ENCODE peak calls at places on chromosomes 6 and 20, in seven cellular contexts. One of them, this sample, is unnamed.

GRCh38 chr6:157079774-157080173 is 243.5 kb downstream of the TMEM242 start:
- DNase-seq in posterior cingulate gyrus: no peak
- DNase-seq in A172: no peak
- DNase-seq in left kidney: no peak
- DNase-seq in naive thymus-derived CD8-positive, alpha-beta T cell: no peak
- DNase-seq in neural crest cell: no peak
- DNase-seq in cardiac fibroblast: no peak
- DNase-seq in this sample: no peak

GRCh38 chr6:79170431-79170830 is 64.1 kb downstream of the HMGN3 start:
- DNase-seq in posterior cingulate gyrus: no peak
- DNase-seq in A172: no peak
- DNase-seq in left kidney: no peak
- DNase-seq in naive thymus-derived CD8-positive, alpha-beta T cell: no peak
- DNase-seq in neural crest cell: no peak
- DNase-seq in cardiac fibroblast: no peak
- DNase-seq in this sample: no peak

GRCh38 chr6:41940759-41941279 is 789 bp downstream of the CCND3 start:
- DNase-seq in posterior cingulate gyrus: peak
- DNase-seq in A172: no peak
- DNase-seq in left kidney: peak
- DNase-seq in naive thymus-derived CD8-positive, alpha-beta T cell: peak
- DNase-seq in neural crest cell: no peak
- DNase-seq in cardiac fibroblast: peak
- DNase-seq in this sample: peak

GRCh38 chr6:71419954-71420692 is 131.5 kb downstream of the OGFRL1 start:
- DNase-seq in posterior cingulate gyrus: no peak
- DNase-seq in A172: no peak
- DNase-seq in left kidney: peak
- DNase-seq in naive thymus-derived CD8-positive, alpha-beta T cell: no peak
- DNase-seq in neural crest cell: no peak
- DNase-seq in cardiac fibroblast: peak
- DNase-seq in this sample: peak

GRCh38 chr6:14655990-14656640 is 538.5 kb downstream of the CD83 start:
- DNase-seq in posterior cingulate gyrus: no peak
- DNase-seq in A172: no peak
- DNase-seq in left kidney: no peak
- DNase-seq in naive thymus-derived CD8-positive, alpha-beta T cell: no peak
- DNase-seq in neural crest cell: no peak
- DNase-seq in cardiac fibroblast: peak
- DNase-seq in this sample: no peak

GRCh38 chr6:36461646-36462045 is 18.8 kb downstream of the KCTD20 start:
- DNase-seq in posterior cingulate gyrus: no peak
- DNase-seq in A172: no peak
- DNase-seq in left kidney: no peak
- DNase-seq in naive thymus-derived CD8-positive, alpha-beta T cell: no peak
- DNase-seq in neural crest cell: no peak
- DNase-seq in cardiac fibroblast: no peak
- DNase-seq in this sample: no peak

GRCh38 chr6:108609276-108609769 is 48.6 kb downstream of the FOXO3 start:
- DNase-seq in posterior cingulate gyrus: no peak
- DNase-seq in A172: peak
- DNase-seq in left kidney: no peak
- DNase-seq in naive thymus-derived CD8-positive, alpha-beta T cell: no peak
- DNase-seq in neural crest cell: no peak
- DNase-seq in cardiac fibroblast: no peak
- DNase-seq in this sample: no peak

GRCh38 chr6:56399672-56400263 is 152.4 kb upstream of the COL21A1 start:
- DNase-seq in posterior cingulate gyrus: no peak
- DNase-seq in A172: no peak
- DNase-seq in left kidney: no peak
- DNase-seq in naive thymus-derived CD8-positive, alpha-beta T cell: no peak
- DNase-seq in neural crest cell: no peak
- DNase-seq in cardiac fibroblast: no peak
- DNase-seq in this sample: peak

GRCh38 chr6:166488081-166488685 is 98.3 kb downstream of the RAMACL start:
- DNase-seq in posterior cingulate gyrus: no peak
- DNase-seq in A172: no peak
- DNase-seq in left kidney: peak
- DNase-seq in naive thymus-derived CD8-positive, alpha-beta T cell: peak
- DNase-seq in neural crest cell: no peak
- DNase-seq in cardiac fibroblast: peak
- DNase-seq in this sample: no peak

GRCh38 chr6:137829641-137830083 is 37.4 kb upstream of the TNFAIP3 start:
- DNase-seq in posterior cingulate gyrus: no peak
- DNase-seq in A172: peak
- DNase-seq in left kidney: no peak
- DNase-seq in naive thymus-derived CD8-positive, alpha-beta T cell: no peak
- DNase-seq in neural crest cell: no peak
- DNase-seq in cardiac fibroblast: peak
- DNase-seq in this sample: no peak

GRCh38 chr6:14711056-14711703 is 534.7 kb upstream of the JARID2 start:
- DNase-seq in posterior cingulate gyrus: no peak
- DNase-seq in A172: peak
- DNase-seq in left kidney: peak
- DNase-seq in naive thymus-derived CD8-positive, alpha-beta T cell: no peak
- DNase-seq in neural crest cell: no peak
- DNase-seq in cardiac fibroblast: peak
- DNase-seq in this sample: peak

GRCh38 chr6:87772597-87773530 is 70.8 kb upstream of the AKIRIN2 start:
- DNase-seq in posterior cingulate gyrus: no peak
- DNase-seq in A172: no peak
- DNase-seq in left kidney: peak
- DNase-seq in naive thymus-derived CD8-positive, alpha-beta T cell: no peak
- DNase-seq in neural crest cell: no peak
- DNase-seq in cardiac fibroblast: peak
- DNase-seq in this sample: peak

GRCh38 chr20:62069741-62070216 is 4.1 kb upstream of the TAF4 start:
- DNase-seq in posterior cingulate gyrus: no peak
- DNase-seq in A172: peak
- DNase-seq in left kidney: peak
- DNase-seq in naive thymus-derived CD8-positive, alpha-beta T cell: no peak
- DNase-seq in neural crest cell: no peak
- DNase-seq in cardiac fibroblast: peak
- DNase-seq in this sample: no peak

GRCh38 chr20:46122071-46122470 is 4.0 kb downstream of the CD40 start:
- DNase-seq in posterior cingulate gyrus: no peak
- DNase-seq in A172: peak
- DNase-seq in left kidney: no peak
- DNase-seq in naive thymus-derived CD8-positive, alpha-beta T cell: no peak
- DNase-seq in neural crest cell: no peak
- DNase-seq in cardiac fibroblast: peak
- DNase-seq in this sample: no peak

GRCh38 chr6:152846825-152847224 is 96.2 kb downstream of the VIP start:
- DNase-seq in posterior cingulate gyrus: no peak
- DNase-seq in A172: no peak
- DNase-seq in left kidney: no peak
- DNase-seq in naive thymus-derived CD8-positive, alpha-beta T cell: no peak
- DNase-seq in neural crest cell: no peak
- DNase-seq in cardiac fibroblast: no peak
- DNase-seq in this sample: peak

GRCh38 chr20:24497851-24498250 is 28.4 kb downstream of the SYNDIG1 start:
- DNase-seq in posterior cingulate gyrus: no peak
- DNase-seq in A172: peak
- DNase-seq in left kidney: peak
- DNase-seq in naive thymus-derived CD8-positive, alpha-beta T cell: no peak
- DNase-seq in neural crest cell: no peak
- DNase-seq in cardiac fibroblast: no peak
- DNase-seq in this sample: peak

GRCh38 chr6:100553243-100553642 is 88.5 kb upstream of the SIM1 start:
- DNase-seq in posterior cingulate gyrus: no peak
- DNase-seq in A172: no peak
- DNase-seq in left kidney: peak
- DNase-seq in naive thymus-derived CD8-positive, alpha-beta T cell: no peak
- DNase-seq in neural crest cell: no peak
- DNase-seq in cardiac fibroblast: no peak
- DNase-seq in this sample: peak

GRCh38 chr20:49701916-49702315 is 11.8 kb downstream of the B4GALT5 start:
- DNase-seq in posterior cingulate gyrus: no peak
- DNase-seq in A172: no peak
- DNase-seq in left kidney: no peak
- DNase-seq in naive thymus-derived CD8-positive, alpha-beta T cell: no peak
- DNase-seq in neural crest cell: no peak
- DNase-seq in cardiac fibroblast: no peak
- DNase-seq in this sample: no peak

GRCh38 chr6:52834481-52834880 is 6.1 kb downstream of the GSTA5 start:
- DNase-seq in posterior cingulate gyrus: no peak
- DNase-seq in A172: no peak
- DNase-seq in left kidney: no peak
- DNase-seq in naive thymus-derived CD8-positive, alpha-beta T cell: no peak
- DNase-seq in neural crest cell: no peak
- DNase-seq in cardiac fibroblast: no peak
- DNase-seq in this sample: no peak

GRCh38 chr20:32822189-32822588 is 2.4 kb downstream of the MAPRE1 start:
- DNase-seq in posterior cingulate gyrus: no peak
- DNase-seq in A172: no peak
- DNase-seq in left kidney: no peak
- DNase-seq in naive thymus-derived CD8-positive, alpha-beta T cell: no peak
- DNase-seq in neural crest cell: no peak
- DNase-seq in cardiac fibroblast: no peak
- DNase-seq in this sample: no peak

GRCh38 chr6:40369891-40370290 is 217.3 kb downstream of the LRFN2 start:
- DNase-seq in posterior cingulate gyrus: no peak
- DNase-seq in A172: no peak
- DNase-seq in left kidney: no peak
- DNase-seq in naive thymus-derived CD8-positive, alpha-beta T cell: no peak
- DNase-seq in neural crest cell: no peak
- DNase-seq in cardiac fibroblast: no peak
- DNase-seq in this sample: no peak

GRCh38 chr20:62405981-62406513 is 1.0 kb downstream of the CABLES2 start:
- DNase-seq in posterior cingulate gyrus: no peak
- DNase-seq in A172: no peak
- DNase-seq in left kidney: no peak
- DNase-seq in naive thymus-derived CD8-positive, alpha-beta T cell: no peak
- DNase-seq in neural crest cell: no peak
- DNase-seq in cardiac fibroblast: no peak
- DNase-seq in this sample: no peak

This sample was measured in NCI-H69.